ENCODE peak calls at places on chromosomes 1 and 21, in five cellular contexts. L is WTC11, Y is HCT116, D is SK-N-SH, B is HepG2. W is an unnamed sample.

GRCh38 chr1:182601416-182601786 is 2.8 kb downstream of the RGS16 start:
- DNase-seq in Y (peak; percentile 69), B (peak; percentile 75), L (peak; percentile 61), D (peak; percentile 81), W (peak; percentile 86)

GRCh38 chr1:28010979-28011378 is 51.2 kb downstream of the XKR8 start:
- DNase-seq in D (no peak), B (peak; percentile 22), Y (no peak), L (no peak), W (no peak)

GRCh38 chr1:203592156-203592555 is 34.5 kb upstream of the ATP2B4 start:
- DNase-seq in D (no peak), L (peak; percentile 56), Y (no peak), B (peak; percentile 15), W (no peak)

GRCh38 chr1:51192213-51192843 is 43.7 kb upstream of the RNF11 start:
- DNase-seq in B (peak; percentile 34), D (peak; percentile 41), L (peak; percentile 63), Y (peak; percentile 63), W (peak; percentile 75)

GRCh38 chr1:80066060-80066459 is 1059.5 kb upstream of the ADGRL4 start:
- DNase-seq in D (no peak), L (no peak), B (no peak), Y (no peak), W (no peak)

GRCh38 chr1:151542710-151543129 is 2.6 kb downstream of the TUFT1 start:
- DNase-seq in B (no peak), D (no peak), L (no peak), Y (no peak), W (no peak)

GRCh38 chr1:220906561-220907334 is 27.5 kb downstream of the HLX start:
- DNase-seq in D (no peak), Y (no peak), B (no peak), L (no peak), W (peak; percentile 25)

GRCh38 chr1:43651188-43651587 is 1.2 kb downstream of the KDM4A start:
- DNase-seq in B (no peak), Y (no peak), D (no peak), L (no peak), W (no peak)

GRCh38 chr1:157033357-157033876 is 12.1 kb downstream of the ARHGEF11 start:
- DNase-seq in Y (no peak), B (no peak), D (peak; percentile 12), L (no peak), W (no peak)

GRCh38 chr1:71737768-71738167 is 544.6 kb downstream of the NEGR1 start:
- DNase-seq in B (no peak), D (no peak), L (peak; percentile 14), Y (no peak), W (no peak)

GRCh38 chr1:157771666-157772425 is 5.1 kb downstream of the FCRL2 start:
- DNase-seq in B (no peak), L (no peak), D (no peak), Y (no peak), W (peak; percentile 25)

GRCh38 chr1:15459771-15460719 is 3.5 kb downstream of the CELA2A start:
- DNase-seq in L (no peak), D (peak; percentile 60), B (no peak), Y (no peak), W (peak; percentile 51)

GRCh38 chr1:59316497-59317128 is 19.7 kb downstream of the FGGY start:
- DNase-seq in Y (no peak), L (no peak), D (no peak), B (no peak), W (no peak)

GRCh38 chr1:13771745-13772144 is 71.8 kb downstream of the PRDM2 start:
- DNase-seq in B (no peak), D (no peak), Y (no peak), L (no peak), W (no peak)

GRCh38 chr1:13772271-13772670 is 72.3 kb downstream of the PRDM2 start:
- DNase-seq in Y (no peak), B (no peak), L (no peak), D (no peak), W (no peak)

GRCh38 chr1:13769212-13769611 is 69.2 kb downstream of the PRDM2 start:
- DNase-seq in L (no peak), D (no peak), B (no peak), Y (no peak), W (peak; percentile 35)

GRCh38 chr1:13769830-13770229 is 69.8 kb downstream of the PRDM2 start:
- DNase-seq in Y (no peak), B (no peak), L (no peak), D (no peak), W (no peak)

GRCh38 chr1:13770769-13771168 is 70.8 kb downstream of the PRDM2 start:
- DNase-seq in Y (no peak), L (no peak), D (no peak), B (no peak), W (no peak)
- TF ChIP-seq CTCF in Y (no peak), L (no peak), D (no peak), B (no peak), W (no peak)

DNA sequence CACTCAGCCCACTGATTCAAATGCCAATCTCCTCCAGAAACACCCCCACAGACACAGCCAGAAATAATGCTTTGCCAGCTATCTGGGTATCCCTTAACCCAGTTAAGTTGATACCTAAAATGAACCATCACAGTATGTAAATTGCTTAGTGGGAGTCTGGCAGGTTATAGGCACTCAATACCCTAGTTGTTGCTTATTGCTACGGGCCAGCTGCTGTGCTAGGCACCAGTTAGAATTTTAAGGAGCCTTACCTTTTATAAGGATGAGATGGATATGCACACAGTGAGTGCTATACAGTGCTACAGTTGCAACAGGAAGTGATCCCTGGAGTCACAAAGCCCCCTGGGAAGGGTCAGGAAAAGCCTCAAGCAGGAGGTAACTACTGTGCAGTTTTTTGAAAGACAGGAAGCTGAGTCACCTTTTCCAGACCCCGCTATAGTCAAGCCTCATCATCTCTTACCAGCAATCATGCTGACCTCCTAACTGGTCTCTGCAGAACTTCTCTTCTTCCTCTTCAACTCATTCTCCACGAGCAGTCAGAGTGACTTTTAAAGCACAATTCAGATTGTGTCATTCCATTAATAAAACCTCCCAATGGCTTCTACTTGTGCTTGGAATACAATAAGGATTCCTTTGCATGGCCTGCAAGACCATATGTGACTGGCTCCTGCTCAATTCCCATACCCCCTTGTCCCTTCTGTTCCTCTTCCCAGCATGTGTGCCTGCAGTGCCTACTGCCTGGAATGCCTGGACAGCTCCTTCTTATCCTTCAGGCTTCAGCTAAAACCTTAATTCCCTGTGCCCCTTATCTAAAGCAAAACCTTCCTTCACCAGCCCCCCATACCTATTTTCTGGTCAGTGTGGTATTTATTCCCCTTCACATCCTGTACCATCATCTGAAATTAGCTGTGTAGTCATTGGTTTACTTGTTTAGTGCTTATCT is 10.4 kb upstream of the TLR5 start:
- DNase-seq in D (no peak), B (no peak), Y (no peak), L (no peak), W (peak; percentile 93)
- TF ChIP-seq MAX in D (no peak), B (no peak), Y (no peak), L (no peak), W (peak; percentile 45)

GRCh38 chr1:89873757-89874156 is 52.9 kb downstream of the LRRC8D start:
- DNase-seq in L (no peak), Y (no peak), D (peak; percentile 7), B (no peak), W (no peak)

GRCh38 chr1:89870998-89871397 is 50.2 kb downstream of the LRRC8D start:
- DNase-seq in L (no peak), D (no peak), Y (no peak), B (peak; percentile 76), W (no peak)

GRCh38 chr1:89872567-89872966 is 51.7 kb downstream of the LRRC8D start:
- DNase-seq in Y (no peak), B (no peak), D (no peak), L (no peak), W (no peak)

GRCh38 chr1:89871768-89872473 is 51.1 kb downstream of the LRRC8D start:
- DNase-seq in Y (no peak), B (no peak), L (no peak), D (no peak), W (no peak)

DNA sequence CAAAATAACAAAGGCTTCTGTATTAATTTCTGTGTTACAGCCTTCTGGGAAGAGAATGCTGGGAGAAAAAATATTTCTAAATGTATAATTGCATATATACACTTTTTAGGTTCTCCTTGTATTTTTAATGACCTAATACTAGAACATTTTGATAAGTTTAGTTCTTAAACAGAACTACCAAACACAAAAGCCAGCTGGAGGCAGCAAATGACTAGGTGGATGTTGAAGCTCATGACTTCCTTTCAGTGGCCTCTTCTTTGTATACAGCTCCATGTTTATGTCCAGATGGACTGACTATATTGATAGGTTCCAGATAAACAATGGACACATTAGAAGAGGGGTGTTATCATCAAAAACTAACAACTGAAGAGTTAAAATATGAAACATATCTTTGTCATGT is 52.4 kb downstream of the LRRC8D start:
- DNase-seq in Y (no peak), L (no peak), D (no peak), B (no peak), W (no peak)
- TF ChIP-seq CTCF in Y (no peak), L (no peak), D (no peak), B (no peak), W (no peak)

DNA sequence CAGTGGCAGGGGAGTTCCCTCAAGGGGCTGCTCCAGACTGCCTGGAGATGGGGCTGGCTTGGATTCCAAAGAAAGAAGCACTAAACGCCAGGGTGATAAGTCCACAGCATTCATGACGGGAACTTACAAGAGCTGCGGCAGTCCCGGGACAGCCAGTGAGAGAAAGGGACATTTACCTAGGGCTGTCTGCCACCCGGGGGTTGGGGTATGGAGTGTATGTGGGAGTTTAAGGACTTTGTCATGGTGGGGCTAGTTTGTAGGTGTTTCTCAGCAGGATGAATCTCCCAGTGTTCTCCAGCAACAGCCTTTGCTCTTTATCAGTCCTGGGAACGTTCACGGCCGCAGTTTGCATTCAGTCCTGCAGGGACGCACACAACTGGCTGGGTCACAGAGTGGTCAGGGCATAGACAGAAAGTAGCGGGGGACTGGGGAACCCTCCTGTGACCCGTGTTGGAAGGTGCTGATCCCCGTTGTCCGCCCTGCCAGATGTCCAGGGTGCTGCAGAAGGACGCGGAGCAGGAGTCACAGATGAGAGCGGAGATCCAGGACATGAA is 41.4 kb upstream of the HMGN1 start:
- DNase-seq in B (no peak), Y (no peak), L (peak; percentile 44), D (no peak), W (no peak)
- TF ChIP-seq MAX in B (no peak), Y (no peak), L (no peak), D (no peak), W (no peak)

GRCh38 chr1:201793306-201793925 is 35.5 kb upstream of the IPO9 start:
- DNase-seq in Y (no peak), B (no peak), D (no peak), L (no peak), W (no peak)
- TF ChIP-seq CTCF in Y (no peak), B (no peak), D (no peak), L (no peak), W (no peak)

DNA sequence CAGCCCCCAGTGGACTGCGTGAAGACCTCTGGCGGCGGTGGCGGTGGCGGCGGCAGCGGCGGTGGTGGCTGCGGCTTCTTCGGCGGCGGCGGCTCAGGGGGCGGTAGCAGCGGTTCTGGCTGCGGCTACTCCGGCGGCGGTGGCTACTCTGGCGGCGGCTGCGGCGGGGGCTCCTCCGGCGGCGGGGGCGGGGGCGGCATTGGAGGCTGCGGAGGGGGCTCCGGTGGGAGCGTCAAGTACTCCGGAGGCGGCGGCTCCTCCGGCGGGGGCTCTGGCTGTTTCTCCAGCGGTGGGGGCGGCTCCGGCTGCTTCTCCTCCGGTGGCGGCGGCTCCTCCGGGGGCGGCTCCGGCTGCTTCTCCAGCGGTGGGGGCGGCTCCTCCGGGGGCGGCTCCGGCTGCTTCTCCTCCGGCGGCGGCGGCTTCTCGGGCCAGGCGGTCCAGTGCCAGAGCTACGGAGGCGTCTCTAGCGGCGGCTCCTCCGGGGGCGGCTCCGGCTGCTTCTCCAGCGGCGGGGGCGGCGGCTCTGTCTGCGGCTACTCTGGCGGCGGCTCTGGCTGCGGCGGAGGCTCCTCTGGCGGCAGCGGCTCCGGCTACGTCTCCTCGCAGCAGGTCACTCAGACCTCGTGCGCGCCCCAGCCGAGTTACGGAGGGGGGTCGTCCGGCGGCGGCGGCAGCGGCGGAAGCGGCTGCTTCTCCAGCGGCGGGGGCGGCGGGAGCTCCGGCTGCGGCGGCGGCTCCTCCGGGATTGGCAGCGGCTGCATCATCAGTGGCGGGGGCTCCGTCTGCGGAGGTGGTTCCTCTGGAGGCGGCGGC is 1.7 kb downstream of the LORICRIN start:
- DNase-seq in D (peak; percentile 69), B (no peak), L (peak; percentile 66), Y (no peak), W (peak; percentile 15)
- TF ChIP-seq MAX in D (no peak), B (no peak), L (peak; percentile 35), Y (no peak), W (no peak)